ENCODE peak calls at places on chromosomes 12 and 14, in ten cellular contexts. One of them, this sample, is unnamed.

GRCh38 chr14:66752109-66752508 is 244.2 kb downstream of the GPHN start:
- DNase-seq in hippocampal formation: no peak
- DNase-seq in fibroblast of villous mesenchyme: no peak
- DNase-seq in vagina: no peak
- DNase-seq in stimulated activated naive B cell treated with anti-CD40 and anti-IgM and Interleukin-4, amounts not matched to agents 10 μg/mL and 1 μg/mL and 100 μg/mL, for 72 hours: no peak
- DNase-seq in activated naive CD8-positive, alpha-beta T cell treated with anti-CD3 and anti-CD28 coated beads for 36 hours: no peak
- DNase-seq in T follicular helper cell: no peak
- DNase-seq in stimulated activated CD4-positive, alpha-beta T cell treated with anti-CD3 and anti-CD28 coated beads, Interleukin-2, amount 100 ng/mL, for 4 hours: no peak
- DNase-seq in Ammon's horn: no peak
- DNase-seq in stromal cell of bone marrow: no peak
- DNase-seq in this sample: no peak

GRCh38 chr14:68670344-68670725 is 122.5 kb downstream of the ZFP36L1 start:
- DNase-seq in hippocampal formation: no peak
- DNase-seq in fibroblast of villous mesenchyme: no peak
- DNase-seq in vagina: no peak
- DNase-seq in stimulated activated naive B cell treated with anti-CD40 and anti-IgM and Interleukin-4, amounts not matched to agents 10 μg/mL and 1 μg/mL and 100 μg/mL, for 72 hours: no peak
- DNase-seq in activated naive CD8-positive, alpha-beta T cell treated with anti-CD3 and anti-CD28 coated beads for 36 hours: no peak
- DNase-seq in T follicular helper cell: no peak
- DNase-seq in stimulated activated CD4-positive, alpha-beta T cell treated with anti-CD3 and anti-CD28 coated beads, Interleukin-2, amount 100 ng/mL, for 4 hours: no peak
- DNase-seq in Ammon's horn: no peak
- DNase-seq in stromal cell of bone marrow: no peak
- DNase-seq in this sample: no peak

GRCh38 chr12:2343672-2344071 is 290.9 kb downstream of the CACNA1C start:
- DNase-seq in hippocampal formation: no peak
- DNase-seq in fibroblast of villous mesenchyme: no peak
- DNase-seq in vagina: no peak
- DNase-seq in stimulated activated naive B cell treated with anti-CD40 and anti-IgM and Interleukin-4, amounts not matched to agents 10 μg/mL and 1 μg/mL and 100 μg/mL, for 72 hours: no peak
- DNase-seq in activated naive CD8-positive, alpha-beta T cell treated with anti-CD3 and anti-CD28 coated beads for 36 hours: no peak
- DNase-seq in T follicular helper cell: no peak
- DNase-seq in stimulated activated CD4-positive, alpha-beta T cell treated with anti-CD3 and anti-CD28 coated beads, Interleukin-2, amount 100 ng/mL, for 4 hours: no peak
- DNase-seq in Ammon's horn: no peak
- DNase-seq in stromal cell of bone marrow: no peak
- DNase-seq in this sample: no peak

GRCh38 chr12:90020436-90020835 is 311.8 kb upstream of the ATP2B1 start:
- DNase-seq in hippocampal formation: no peak
- DNase-seq in fibroblast of villous mesenchyme: no peak
- DNase-seq in vagina: no peak
- DNase-seq in stimulated activated naive B cell treated with anti-CD40 and anti-IgM and Interleukin-4, amounts not matched to agents 10 μg/mL and 1 μg/mL and 100 μg/mL, for 72 hours: no peak
- DNase-seq in activated naive CD8-positive, alpha-beta T cell treated with anti-CD3 and anti-CD28 coated beads for 36 hours: no peak
- DNase-seq in T follicular helper cell: no peak
- DNase-seq in stimulated activated CD4-positive, alpha-beta T cell treated with anti-CD3 and anti-CD28 coated beads, Interleukin-2, amount 100 ng/mL, for 4 hours: no peak
- DNase-seq in Ammon's horn: no peak
- DNase-seq in stromal cell of bone marrow: no peak
- DNase-seq in this sample: no peak

GRCh38 chr12:131988054-131988796 is 38.5 kb downstream of the EP400 start:
- DNase-seq in hippocampal formation: no peak
- DNase-seq in fibroblast of villous mesenchyme: no peak
- DNase-seq in vagina: no peak
- DNase-seq in stimulated activated naive B cell treated with anti-CD40 and anti-IgM and Interleukin-4, amounts not matched to agents 10 μg/mL and 1 μg/mL and 100 μg/mL, for 72 hours: no peak
- DNase-seq in activated naive CD8-positive, alpha-beta T cell treated with anti-CD3 and anti-CD28 coated beads for 36 hours: no peak
- DNase-seq in T follicular helper cell: no peak
- DNase-seq in stimulated activated CD4-positive, alpha-beta T cell treated with anti-CD3 and anti-CD28 coated beads, Interleukin-2, amount 100 ng/mL, for 4 hours: no peak
- DNase-seq in Ammon's horn: no peak
- DNase-seq in stromal cell of bone marrow: no peak
- DNase-seq in this sample: no peak

GRCh38 chr14:58572092-58572853 is 65.5 kb upstream of the DACT1 start:
- DNase-seq in hippocampal formation: no peak
- DNase-seq in fibroblast of villous mesenchyme: peak
- DNase-seq in vagina: no peak
- DNase-seq in stimulated activated naive B cell treated with anti-CD40 and anti-IgM and Interleukin-4, amounts not matched to agents 10 μg/mL and 1 μg/mL and 100 μg/mL, for 72 hours: no peak
- DNase-seq in activated naive CD8-positive, alpha-beta T cell treated with anti-CD3 and anti-CD28 coated beads for 36 hours: peak
- DNase-seq in T follicular helper cell: no peak
- DNase-seq in stimulated activated CD4-positive, alpha-beta T cell treated with anti-CD3 and anti-CD28 coated beads, Interleukin-2, amount 100 ng/mL, for 4 hours: peak
- DNase-seq in Ammon's horn: peak
- DNase-seq in stromal cell of bone marrow: no peak
- DNase-seq in this sample: no peak

GRCh38 chr12:18457362-18457761 is 196.0 kb downstream of the PIK3C2G start:
- DNase-seq in hippocampal formation: no peak
- DNase-seq in fibroblast of villous mesenchyme: no peak
- DNase-seq in vagina: no peak
- DNase-seq in stimulated activated naive B cell treated with anti-CD40 and anti-IgM and Interleukin-4, amounts not matched to agents 10 μg/mL and 1 μg/mL and 100 μg/mL, for 72 hours: no peak
- DNase-seq in activated naive CD8-positive, alpha-beta T cell treated with anti-CD3 and anti-CD28 coated beads for 36 hours: no peak
- DNase-seq in T follicular helper cell: no peak
- DNase-seq in stimulated activated CD4-positive, alpha-beta T cell treated with anti-CD3 and anti-CD28 coated beads, Interleukin-2, amount 100 ng/mL, for 4 hours: no peak
- DNase-seq in Ammon's horn: no peak
- DNase-seq in stromal cell of bone marrow: no peak
- DNase-seq in this sample: no peak

GRCh38 chr12:106108187-106108816 is 30.5 kb downstream of the NUAK1 start:
- DNase-seq in hippocampal formation: no peak
- DNase-seq in fibroblast of villous mesenchyme: peak
- DNase-seq in vagina: no peak
- DNase-seq in stimulated activated naive B cell treated with anti-CD40 and anti-IgM and Interleukin-4, amounts not matched to agents 10 μg/mL and 1 μg/mL and 100 μg/mL, for 72 hours: no peak
- DNase-seq in activated naive CD8-positive, alpha-beta T cell treated with anti-CD3 and anti-CD28 coated beads for 36 hours: no peak
- DNase-seq in T follicular helper cell: no peak
- DNase-seq in stimulated activated CD4-positive, alpha-beta T cell treated with anti-CD3 and anti-CD28 coated beads, Interleukin-2, amount 100 ng/mL, for 4 hours: no peak
- DNase-seq in Ammon's horn: no peak
- DNase-seq in stromal cell of bone marrow: no peak
- DNase-seq in this sample: no peak

GRCh38 chr14:76917158-76917596 is 91.0 kb downstream of the LRRC74A start:
- DNase-seq in hippocampal formation: no peak
- DNase-seq in fibroblast of villous mesenchyme: peak
- DNase-seq in vagina: no peak
- DNase-seq in stimulated activated naive B cell treated with anti-CD40 and anti-IgM and Interleukin-4, amounts not matched to agents 10 μg/mL and 1 μg/mL and 100 μg/mL, for 72 hours: no peak
- DNase-seq in activated naive CD8-positive, alpha-beta T cell treated with anti-CD3 and anti-CD28 coated beads for 36 hours: no peak
- DNase-seq in T follicular helper cell: no peak
- DNase-seq in stimulated activated CD4-positive, alpha-beta T cell treated with anti-CD3 and anti-CD28 coated beads, Interleukin-2, amount 100 ng/mL, for 4 hours: no peak
- DNase-seq in Ammon's horn: no peak
- DNase-seq in stromal cell of bone marrow: no peak
- DNase-seq in this sample: peak

GRCh38 chr12:11513288-11513687 is 117.9 kb upstream of the PRB2 start:
- DNase-seq in hippocampal formation: no peak
- DNase-seq in fibroblast of villous mesenchyme: peak
- DNase-seq in vagina: no peak
- DNase-seq in stimulated activated naive B cell treated with anti-CD40 and anti-IgM and Interleukin-4, amounts not matched to agents 10 μg/mL and 1 μg/mL and 100 μg/mL, for 72 hours: no peak
- DNase-seq in activated naive CD8-positive, alpha-beta T cell treated with anti-CD3 and anti-CD28 coated beads for 36 hours: no peak
- DNase-seq in T follicular helper cell: no peak
- DNase-seq in stimulated activated CD4-positive, alpha-beta T cell treated with anti-CD3 and anti-CD28 coated beads, Interleukin-2, amount 100 ng/mL, for 4 hours: no peak
- DNase-seq in Ammon's horn: no peak
- DNase-seq in stromal cell of bone marrow: no peak
- DNase-seq in this sample: no peak

GRCh38 chr14:76181546-76181945 is 29.8 kb downstream of the GPATCH2L start:
- DNase-seq in hippocampal formation: no peak
- DNase-seq in fibroblast of villous mesenchyme: peak
- DNase-seq in vagina: no peak
- DNase-seq in stimulated activated naive B cell treated with anti-CD40 and anti-IgM and Interleukin-4, amounts not matched to agents 10 μg/mL and 1 μg/mL and 100 μg/mL, for 72 hours: no peak
- DNase-seq in activated naive CD8-positive, alpha-beta T cell treated with anti-CD3 and anti-CD28 coated beads for 36 hours: no peak
- DNase-seq in T follicular helper cell: no peak
- DNase-seq in stimulated activated CD4-positive, alpha-beta T cell treated with anti-CD3 and anti-CD28 coated beads, Interleukin-2, amount 100 ng/mL, for 4 hours: no peak
- DNase-seq in Ammon's horn: no peak
- DNase-seq in stromal cell of bone marrow: no peak
- DNase-seq in this sample: no peak

GRCh38 chr14:75946785-75947184 is 35.0 kb downstream of the TGFB3 start:
- DNase-seq in hippocampal formation: no peak
- DNase-seq in fibroblast of villous mesenchyme: no peak
- DNase-seq in vagina: no peak
- DNase-seq in stimulated activated naive B cell treated with anti-CD40 and anti-IgM and Interleukin-4, amounts not matched to agents 10 μg/mL and 1 μg/mL and 100 μg/mL, for 72 hours: no peak
- DNase-seq in activated naive CD8-positive, alpha-beta T cell treated with anti-CD3 and anti-CD28 coated beads for 36 hours: no peak
- DNase-seq in T follicular helper cell: no peak
- DNase-seq in stimulated activated CD4-positive, alpha-beta T cell treated with anti-CD3 and anti-CD28 coated beads, Interleukin-2, amount 100 ng/mL, for 4 hours: no peak
- DNase-seq in Ammon's horn: no peak
- DNase-seq in stromal cell of bone marrow: no peak
- DNase-seq in this sample: no peak

GRCh38 chr12:71476513-71476912 is 36.9 kb downstream of the LGR5 start:
- DNase-seq in hippocampal formation: no peak
- DNase-seq in fibroblast of villous mesenchyme: peak
- DNase-seq in vagina: no peak
- DNase-seq in stimulated activated naive B cell treated with anti-CD40 and anti-IgM and Interleukin-4, amounts not matched to agents 10 μg/mL and 1 μg/mL and 100 μg/mL, for 72 hours: no peak
- DNase-seq in activated naive CD8-positive, alpha-beta T cell treated with anti-CD3 and anti-CD28 coated beads for 36 hours: no peak
- DNase-seq in T follicular helper cell: no peak
- DNase-seq in stimulated activated CD4-positive, alpha-beta T cell treated with anti-CD3 and anti-CD28 coated beads, Interleukin-2, amount 100 ng/mL, for 4 hours: no peak
- DNase-seq in Ammon's horn: no peak
- DNase-seq in stromal cell of bone marrow: peak
- DNase-seq in this sample: no peak

GRCh38 chr14:24307575-24308341 is at the start of gene CIDEB:
- DNase-seq in hippocampal formation: peak
- DNase-seq in fibroblast of villous mesenchyme: peak
- DNase-seq in vagina: no peak
- DNase-seq in stimulated activated naive B cell treated with anti-CD40 and anti-IgM and Interleukin-4, amounts not matched to agents 10 μg/mL and 1 μg/mL and 100 μg/mL, for 72 hours: peak
- DNase-seq in activated naive CD8-positive, alpha-beta T cell treated with anti-CD3 and anti-CD28 coated beads for 36 hours: peak
- DNase-seq in T follicular helper cell: peak
- DNase-seq in stimulated activated CD4-positive, alpha-beta T cell treated with anti-CD3 and anti-CD28 coated beads, Interleukin-2, amount 100 ng/mL, for 4 hours: no peak
- DNase-seq in Ammon's horn: peak
- DNase-seq in stromal cell of bone marrow: no peak
- DNase-seq in this sample: no peak

GRCh38 chr12:94589591-94590001 is 60.8 kb downstream of the TMCC3 start:
- DNase-seq in hippocampal formation: no peak
- DNase-seq in fibroblast of villous mesenchyme: no peak
- DNase-seq in vagina: no peak
- DNase-seq in stimulated activated naive B cell treated with anti-CD40 and anti-IgM and Interleukin-4, amounts not matched to agents 10 μg/mL and 1 μg/mL and 100 μg/mL, for 72 hours: no peak
- DNase-seq in activated naive CD8-positive, alpha-beta T cell treated with anti-CD3 and anti-CD28 coated beads for 36 hours: no peak
- DNase-seq in T follicular helper cell: no peak
- DNase-seq in stimulated activated CD4-positive, alpha-beta T cell treated with anti-CD3 and anti-CD28 coated beads, Interleukin-2, amount 100 ng/mL, for 4 hours: no peak
- DNase-seq in Ammon's horn: no peak
- DNase-seq in stromal cell of bone marrow: no peak
- DNase-seq in this sample: no peak

GRCh38 chr14:43341921-43342320 is 1165.2 kb downstream of the FSCB start:
- DNase-seq in hippocampal formation: no peak
- DNase-seq in fibroblast of villous mesenchyme: no peak
- DNase-seq in vagina: no peak
- DNase-seq in stimulated activated naive B cell treated with anti-CD40 and anti-IgM and Interleukin-4, amounts not matched to agents 10 μg/mL and 1 μg/mL and 100 μg/mL, for 72 hours: no peak
- DNase-seq in activated naive CD8-positive, alpha-beta T cell treated with anti-CD3 and anti-CD28 coated beads for 36 hours: no peak
- DNase-seq in T follicular helper cell: no peak
- DNase-seq in stimulated activated CD4-positive, alpha-beta T cell treated with anti-CD3 and anti-CD28 coated beads, Interleukin-2, amount 100 ng/mL, for 4 hours: no peak
- DNase-seq in Ammon's horn: no peak
- DNase-seq in stromal cell of bone marrow: no peak
- DNase-seq in this sample: no peak

GRCh38 chr12:13223176-13223806 is 26.8 kb downstream of the EMP1 start:
- DNase-seq in hippocampal formation: no peak
- DNase-seq in fibroblast of villous mesenchyme: peak
- DNase-seq in vagina: peak
- DNase-seq in stimulated activated naive B cell treated with anti-CD40 and anti-IgM and Interleukin-4, amounts not matched to agents 10 μg/mL and 1 μg/mL and 100 μg/mL, for 72 hours: no peak
- DNase-seq in activated naive CD8-positive, alpha-beta T cell treated with anti-CD3 and anti-CD28 coated beads for 36 hours: no peak
- DNase-seq in T follicular helper cell: no peak
- DNase-seq in stimulated activated CD4-positive, alpha-beta T cell treated with anti-CD3 and anti-CD28 coated beads, Interleukin-2, amount 100 ng/mL, for 4 hours: no peak
- DNase-seq in Ammon's horn: no peak
- DNase-seq in stromal cell of bone marrow: peak
- DNase-seq in this sample: no peak

GRCh38 chr12:57049047-57049446 is 882 bp downstream of the MYO1A start:
- DNase-seq in hippocampal formation: no peak
- DNase-seq in fibroblast of villous mesenchyme: no peak
- DNase-seq in vagina: no peak
- DNase-seq in stimulated activated naive B cell treated with anti-CD40 and anti-IgM and Interleukin-4, amounts not matched to agents 10 μg/mL and 1 μg/mL and 100 μg/mL, for 72 hours: no peak
- DNase-seq in activated naive CD8-positive, alpha-beta T cell treated with anti-CD3 and anti-CD28 coated beads for 36 hours: no peak
- DNase-seq in T follicular helper cell: no peak
- DNase-seq in stimulated activated CD4-positive, alpha-beta T cell treated with anti-CD3 and anti-CD28 coated beads, Interleukin-2, amount 100 ng/mL, for 4 hours: no peak
- DNase-seq in Ammon's horn: no peak
- DNase-seq in stromal cell of bone marrow: no peak
- DNase-seq in this sample: no peak

GRCh38 chr12:12046401-12046800 is 24.3 kb upstream of the BCL2L14 start:
- DNase-seq in hippocampal formation: no peak
- DNase-seq in fibroblast of villous mesenchyme: peak
- DNase-seq in vagina: no peak
- DNase-seq in stimulated activated naive B cell treated with anti-CD40 and anti-IgM and Interleukin-4, amounts not matched to agents 10 μg/mL and 1 μg/mL and 100 μg/mL, for 72 hours: no peak
- DNase-seq in activated naive CD8-positive, alpha-beta T cell treated with anti-CD3 and anti-CD28 coated beads for 36 hours: no peak
- DNase-seq in T follicular helper cell: no peak
- DNase-seq in stimulated activated CD4-positive, alpha-beta T cell treated with anti-CD3 and anti-CD28 coated beads, Interleukin-2, amount 100 ng/mL, for 4 hours: no peak
- DNase-seq in Ammon's horn: no peak
- DNase-seq in stromal cell of bone marrow: no peak
- DNase-seq in this sample: no peak

GRCh38 chr14:54529811-54530210 is 20.1 kb downstream of the CGRRF1 start:
- DNase-seq in hippocampal formation: no peak
- DNase-seq in fibroblast of villous mesenchyme: peak
- DNase-seq in vagina: no peak
- DNase-seq in stimulated activated naive B cell treated with anti-CD40 and anti-IgM and Interleukin-4, amounts not matched to agents 10 μg/mL and 1 μg/mL and 100 μg/mL, for 72 hours: no peak
- DNase-seq in activated naive CD8-positive, alpha-beta T cell treated with anti-CD3 and anti-CD28 coated beads for 36 hours: no peak
- DNase-seq in T follicular helper cell: no peak
- DNase-seq in stimulated activated CD4-positive, alpha-beta T cell treated with anti-CD3 and anti-CD28 coated beads, Interleukin-2, amount 100 ng/mL, for 4 hours: no peak
- DNase-seq in Ammon's horn: no peak
- DNase-seq in stromal cell of bone marrow: no peak
- DNase-seq in this sample: no peak

GRCh38 chr12:57746025-57746424 is 1.2 kb downstream of the TSPAN31 start:
- DNase-seq in hippocampal formation: no peak
- DNase-seq in fibroblast of villous mesenchyme: no peak
- DNase-seq in vagina: no peak
- DNase-seq in stimulated activated naive B cell treated with anti-CD40 and anti-IgM and Interleukin-4, amounts not matched to agents 10 μg/mL and 1 μg/mL and 100 μg/mL, for 72 hours: no peak
- DNase-seq in activated naive CD8-positive, alpha-beta T cell treated with anti-CD3 and anti-CD28 coated beads for 36 hours: no peak
- DNase-seq in T follicular helper cell: no peak
- DNase-seq in stimulated activated CD4-positive, alpha-beta T cell treated with anti-CD3 and anti-CD28 coated beads, Interleukin-2, amount 100 ng/mL, for 4 hours: no peak
- DNase-seq in Ammon's horn: no peak
- DNase-seq in stromal cell of bone marrow: no peak
- DNase-seq in this sample: no peak

GRCh38 chr12:27123642-27124041 is 41.3 kb upstream of the C12orf71 start:
- DNase-seq in hippocampal formation: no peak
- DNase-seq in fibroblast of villous mesenchyme: peak
- DNase-seq in vagina: no peak
- DNase-seq in stimulated activated naive B cell treated with anti-CD40 and anti-IgM and Interleukin-4, amounts not matched to agents 10 μg/mL and 1 μg/mL and 100 μg/mL, for 72 hours: no peak
- DNase-seq in activated naive CD8-positive, alpha-beta T cell treated with anti-CD3 and anti-CD28 coated beads for 36 hours: no peak
- DNase-seq in T follicular helper cell: no peak
- DNase-seq in stimulated activated CD4-positive, alpha-beta T cell treated with anti-CD3 and anti-CD28 coated beads, Interleukin-2, amount 100 ng/mL, for 4 hours: no peak
- DNase-seq in Ammon's horn: no peak
- DNase-seq in stromal cell of bone marrow: no peak
- DNase-seq in this sample: no peak

GRCh38 chr12:92020983-92021664 is 124.5 kb downstream of the BTG1 start:
- DNase-seq in hippocampal formation: no peak
- DNase-seq in fibroblast of villous mesenchyme: no peak
- DNase-seq in vagina: no peak
- DNase-seq in stimulated activated naive B cell treated with anti-CD40 and anti-IgM and Interleukin-4, amounts not matched to agents 10 μg/mL and 1 μg/mL and 100 μg/mL, for 72 hours: no peak
- DNase-seq in activated naive CD8-positive, alpha-beta T cell treated with anti-CD3 and anti-CD28 coated beads for 36 hours: no peak
- DNase-seq in T follicular helper cell: no peak
- DNase-seq in stimulated activated CD4-positive, alpha-beta T cell treated with anti-CD3 and anti-CD28 coated beads, Interleukin-2, amount 100 ng/mL, for 4 hours: no peak
- DNase-seq in Ammon's horn: no peak
- DNase-seq in stromal cell of bone marrow: no peak
- DNase-seq in this sample: no peak

GRCh38 chr14:87461704-87462103 is 531.3 kb downstream of the GALC start:
- DNase-seq in hippocampal formation: no peak
- DNase-seq in fibroblast of villous mesenchyme: no peak
- DNase-seq in vagina: no peak
- DNase-seq in stimulated activated naive B cell treated with anti-CD40 and anti-IgM and Interleukin-4, amounts not matched to agents 10 μg/mL and 1 μg/mL and 100 μg/mL, for 72 hours: no peak
- DNase-seq in activated naive CD8-positive, alpha-beta T cell treated with anti-CD3 and anti-CD28 coated beads for 36 hours: no peak
- DNase-seq in T follicular helper cell: no peak
- DNase-seq in stimulated activated CD4-positive, alpha-beta T cell treated with anti-CD3 and anti-CD28 coated beads, Interleukin-2, amount 100 ng/mL, for 4 hours: no peak
- DNase-seq in Ammon's horn: no peak
- DNase-seq in stromal cell of bone marrow: no peak
- DNase-seq in this sample: no peak

GRCh38 chr12:4979737-4980136 is 63.9 kb upstream of the KCNA5 start:
- DNase-seq in hippocampal formation: no peak
- DNase-seq in fibroblast of villous mesenchyme: no peak
- DNase-seq in vagina: no peak
- DNase-seq in stimulated activated naive B cell treated with anti-CD40 and anti-IgM and Interleukin-4, amounts not matched to agents 10 μg/mL and 1 μg/mL and 100 μg/mL, for 72 hours: no peak
- DNase-seq in activated naive CD8-positive, alpha-beta T cell treated with anti-CD3 and anti-CD28 coated beads for 36 hours: no peak
- DNase-seq in T follicular helper cell: no peak
- DNase-seq in stimulated activated CD4-positive, alpha-beta T cell treated with anti-CD3 and anti-CD28 coated beads, Interleukin-2, amount 100 ng/mL, for 4 hours: no peak
- DNase-seq in Ammon's horn: no peak
- DNase-seq in stromal cell of bone marrow: no peak
- DNase-seq in this sample: no peak

GRCh38 chr12:23906329-23906728 is 43.1 kb downstream of the SOX5 start:
- DNase-seq in hippocampal formation: no peak
- DNase-seq in fibroblast of villous mesenchyme: no peak
- DNase-seq in vagina: no peak
- DNase-seq in stimulated activated naive B cell treated with anti-CD40 and anti-IgM and Interleukin-4, amounts not matched to agents 10 μg/mL and 1 μg/mL and 100 μg/mL, for 72 hours: no peak
- DNase-seq in activated naive CD8-positive, alpha-beta T cell treated with anti-CD3 and anti-CD28 coated beads for 36 hours: no peak
- DNase-seq in T follicular helper cell: no peak
- DNase-seq in stimulated activated CD4-positive, alpha-beta T cell treated with anti-CD3 and anti-CD28 coated beads, Interleukin-2, amount 100 ng/mL, for 4 hours: no peak
- DNase-seq in Ammon's horn: no peak
- DNase-seq in stromal cell of bone marrow: no peak
- DNase-seq in this sample: no peak

GRCh38 chr14:20714593-20715250 is 26.2 kb downstream of the ANG start:
- DNase-seq in hippocampal formation: no peak
- DNase-seq in fibroblast of villous mesenchyme: no peak
- DNase-seq in vagina: no peak
- DNase-seq in stimulated activated naive B cell treated with anti-CD40 and anti-IgM and Interleukin-4, amounts not matched to agents 10 μg/mL and 1 μg/mL and 100 μg/mL, for 72 hours: no peak
- DNase-seq in activated naive CD8-positive, alpha-beta T cell treated with anti-CD3 and anti-CD28 coated beads for 36 hours: no peak
- DNase-seq in T follicular helper cell: no peak
- DNase-seq in stimulated activated CD4-positive, alpha-beta T cell treated with anti-CD3 and anti-CD28 coated beads, Interleukin-2, amount 100 ng/mL, for 4 hours: no peak
- DNase-seq in Ammon's horn: peak
- DNase-seq in stromal cell of bone marrow: peak
- DNase-seq in this sample: no peak

GRCh38 chr12:110266381-110266909 is 14.6 kb upstream of the ATP2A2 start:
- DNase-seq in hippocampal formation: no peak
- DNase-seq in fibroblast of villous mesenchyme: no peak
- DNase-seq in vagina: no peak
- DNase-seq in stimulated activated naive B cell treated with anti-CD40 and anti-IgM and Interleukin-4, amounts not matched to agents 10 μg/mL and 1 μg/mL and 100 μg/mL, for 72 hours: no peak
- DNase-seq in activated naive CD8-positive, alpha-beta T cell treated with anti-CD3 and anti-CD28 coated beads for 36 hours: no peak
- DNase-seq in T follicular helper cell: no peak
- DNase-seq in stimulated activated CD4-positive, alpha-beta T cell treated with anti-CD3 and anti-CD28 coated beads, Interleukin-2, amount 100 ng/mL, for 4 hours: no peak
- DNase-seq in Ammon's horn: no peak
- DNase-seq in stromal cell of bone marrow: no peak
- DNase-seq in this sample: no peak

This sample was measured in iPS DF 6.9.